ENCODE peak calls at places on chromosomes 12 and 14, in five cellular contexts. V, B, G, T and C are unnamed samples.
A peak's percentile ranks its signal among the peaks of the same experiment; 100 is the strongest.

GRCh38 chr12:122854554-122854953 is 19.3 kb downstream of the HIP1R start:
- DNase-seq in V (no peak), B (no peak), G (no peak), T (no peak), C (no peak)

GRCh38 chr14:71341160-71341559 is 433.9 kb downstream of the PCNX1 start:
- DNase-seq in V (no peak), B (no peak), G (no peak), T (no peak), C (no peak)

GRCh38 chr14:28307506-28307905 is 459.1 kb upstream of the FOXG1 start:
- DNase-seq in V (no peak), B (no peak), G (no peak), T (no peak), C (no peak)

GRCh38 chr12:2679816-2680675 is 114.7 kb upstream of the FKBP4 start:
- DNase-seq in V (no peak), B (no peak), G (no peak), T (no peak), C (no peak)

GRCh38 chr12:119692410-119692809 is 24.5 kb downstream of the PRKAB1 start:
- DNase-seq in V (no peak), B (no peak), G (no peak), T (no peak), C (no peak)

GRCh38 chr14:39175445-39176262 is 600 bp downstream of the PNN start:
- DNase-seq in V (peak; percentile 93), B (no peak), G (no peak), T (peak; percentile 52), C (no peak)

GRCh38 chr14:99575043-99576023 is 28.7 kb downstream of the CCDC85C start:
- DNase-seq in V (peak; percentile 19), B (no peak), G (no peak), T (no peak), C (no peak)

GRCh38 chr12:25960176-25960575 is 1.7 kb downstream of the RASSF8 start:
- DNase-seq in V (peak; percentile 6), B (no peak), G (no peak), T (no peak), C (no peak)

GRCh38 chr12:54028324-54029201 is at the start of gene HOXC6:
- DNase-seq in V (no peak), B (no peak), G (no peak), T (no peak), C (no peak)

GRCh38 chr14:75781096-75781495 is 120.0 kb downstream of the TTLL5 start:
- DNase-seq in V (no peak), B (no peak), G (no peak), T (no peak), C (no peak)

GRCh38 chr12:116358850-116359761 is 81.6 kb upstream of the MED13L start:
- DNase-seq in V (no peak), B (peak; percentile 82), G (no peak), T (peak; percentile 42), C (no peak)

GRCh38 chr12:99130808-99131538 is 485.9 kb downstream of the APAF1 start:
- DNase-seq in V (no peak), B (no peak), G (no peak), T (no peak), C (no peak)

GRCh38 chr12:95318071-95318545 is 100.5 kb downstream of the VEZT start:
- DNase-seq in V (peak; percentile 54), B (no peak), G (no peak), T (no peak), C (no peak)

GRCh38 chr14:35378638-35379568 is 25.6 kb downstream of the NFKBIA start:
- DNase-seq in V (no peak), B (no peak), G (no peak), T (no peak), C (no peak)

GRCh38 chr12:114355389-114356088 is 50.4 kb downstream of the TBX5 start:
- DNase-seq in V (no peak), B (no peak), G (no peak), T (no peak), C (no peak)

GRCh38 chr12:68891141-68891540 is 41.8 kb downstream of the CPM start:
- DNase-seq in V (no peak), B (no peak), G (no peak), T (no peak), C (no peak)

GRCh38 chr12:53552346-53553327 is 45.4 kb upstream of the NPFF start:
- DNase-seq in V (no peak), B (no peak), G (no peak), T (no peak), C (no peak)

GRCh38 chr12:64180951-64181350 is 41.1 kb downstream of the KICS2 start:
- DNase-seq in V (no peak), B (no peak), G (no peak), T (no peak), C (no peak)

GRCh38 chr12:1766110-1766509 is 54.3 kb upstream of the LRTM2 start:
- DNase-seq in V (no peak), B (no peak), G (no peak), T (no peak), C (no peak)

GRCh38 chr12:25789520-25789919 is 169.0 kb upstream of the RASSF8 start:
- DNase-seq in V (no peak), B (no peak), G (no peak), T (no peak), C (no peak)

GRCh38 chr14:74574092-74574438 is 38.0 kb downstream of the LTBP2 start:
- DNase-seq in V (no peak), B (peak; percentile 51), G (no peak), T (no peak), C (no peak)

GRCh38 chr12:111642681-111643427 is 42.9 kb downstream of the BRAP start:
- DNase-seq in V (no peak), B (no peak), G (no peak), T (no peak), C (no peak)

GRCh38 chr12:52175411-52176350 is 16.1 kb downstream of the KRT80 start:
- DNase-seq in V (peak; percentile 83), B (no peak), G (no peak), T (no peak), C (no peak)

GRCh38 chr12:69476276-69477017 is 6.3 kb downstream of the FRS2 start:
- DNase-seq in V (no peak), B (no peak), G (no peak), T (no peak), C (no peak)

GRCh38 chr12:68428724-68429580 is 96.8 kb upstream of the MDM1 start:
- DNase-seq in V (no peak), B (no peak), G (no peak), T (no peak), C (no peak)

GRCh38 chr12:65505321-65506121 is 227.0 kb downstream of the MSRB3 start:
- DNase-seq in V (no peak), B (no peak), G (no peak), T (no peak), C (no peak)

GRCh38 chr14:100679707-100680438 is 46.8 kb upstream of the DLK1 start:
- DNase-seq in V (no peak), B (no peak), G (no peak), T (no peak), C (no peak)

GRCh38 chr12:24848941-24849477 is 99.9 kb downstream of the BCAT1 start:
- DNase-seq in V (no peak), B (no peak), G (no peak), T (no peak), C (no peak)

GRCh38 chr14:75579882-75580281 is 1.5 kb downstream of the FLVCR2 start:
- DNase-seq in V (no peak), B (no peak), G (no peak), T (no peak), C (no peak)

GRCh38 chr14:93343266-93343665 is 3.7 kb upstream of the COX8C start:
- DNase-seq in V (no peak), B (no peak), G (no peak), T (no peak), C (no peak)

GRCh38 chr12:121766290-121767039 is 27.0 kb downstream of the RHOF start:
- DNase-seq in V (no peak), B (no peak), G (no peak), T (no peak), C (no peak)

GRCh38 chr14:77376380-77376770 is 519 bp downstream of the TMED8 start:
- DNase-seq in V (peak; percentile 64), B (peak; percentile 52), G (no peak), T (peak; percentile 37), C (no peak)

GRCh38 chr12:95789126-95790024 is 1.2 kb downstream of the NTN4 start:
- DNase-seq in V (peak; percentile 65), B (no peak), G (no peak), T (no peak), C (no peak)